ENCODE peak calls at places on chromosomes 7 and 10, in ten cellular contexts. I, E, L, B, K, J, S, Z, C and V are unnamed samples.

GRCh38 chr10:127013251-127013656 is 108.0 kb downstream of the DOCK1 start:
- DNase-seq in I (no peak), E (no peak), L (peak), B (peak), K (no peak), J (peak), S (no peak), Z (no peak), C (no peak), V (no peak)

GRCh38 chr7:32298403-32299132 is 191.6 kb downstream of the LSM5 start:
- DNase-seq in I (no peak), E (no peak), L (no peak), B (no peak), K (no peak), J (no peak), S (no peak), Z (no peak), C (no peak), V (no peak)

GRCh38 chr10:75531571-75532031 is 100.2 kb downstream of the LRMDA start:
- DNase-seq in I (no peak), E (no peak), L (no peak), B (no peak), K (no peak), J (peak), S (no peak), Z (no peak), C (no peak), V (no peak)

GRCh38 chr10:118594392-118595063 is 920 bp downstream of the PRLHR start:
- DNase-seq in I (peak), E (no peak), L (peak), B (no peak), K (no peak), J (no peak), S (no peak), Z (no peak), C (peak), V (no peak)

GRCh38 chr10:6738464-6738824 is 158.4 kb upstream of the PRKCQ start:
- DNase-seq in I (no peak), E (no peak), L (no peak), B (no peak), K (no peak), J (no peak), S (no peak), Z (no peak), C (no peak), V (no peak)

GRCh38 chr10:10973310-10973709 is 44.4 kb upstream of the CELF2 start:
- DNase-seq in I (no peak), E (no peak), L (no peak), B (no peak), K (no peak), J (no peak), S (no peak), Z (no peak), C (no peak), V (no peak)

GRCh38 chr7:50196719-50197118 is 103.7 kb upstream of the ZPBP start:
- DNase-seq in I (no peak), E (no peak), L (no peak), B (no peak), K (no peak), J (no peak), S (no peak), Z (no peak), C (no peak), V (no peak)

GRCh38 chr7:42597296-42597695 is 314.6 kb downstream of the C7orf25 start:
- DNase-seq in I (no peak), E (no peak), L (no peak), B (no peak), K (no peak), J (no peak), S (no peak), Z (no peak), C (no peak), V (no peak)

GRCh38 chr7:101905203-101905865 is 87.9 kb downstream of the CUX1 start:
- DNase-seq in I (no peak), E (no peak), L (no peak), B (no peak), K (no peak), J (no peak), S (no peak), Z (no peak), C (no peak), V (no peak)

GRCh38 chr7:142303650-142304049 is 45.8 kb upstream of the PRSS58 start:
- DNase-seq in I (no peak), E (no peak), L (peak), B (no peak), K (no peak), J (peak), S (no peak), Z (no peak), C (no peak), V (no peak)

GRCh38 chr7:108001759-108002725 is 919 bp downstream of the LAMB1 start:
- DNase-seq in I (no peak), E (no peak), L (no peak), B (peak), K (no peak), J (no peak), S (no peak), Z (no peak), C (peak), V (peak)

GRCh38 chr10:52314822-52315552 is 906 bp downstream of the DKK1 start:
- DNase-seq in I (no peak), E (no peak), L (no peak), B (no peak), K (no peak), J (peak), S (no peak), Z (no peak), C (peak), V (no peak)

GRCh38 chr7:100600222-100601038 is 1.7 kb upstream of the PCOLCE start:
- DNase-seq in I (no peak), E (no peak), L (no peak), B (no peak), K (no peak), J (no peak), S (no peak), Z (no peak), C (no peak), V (no peak)

GRCh38 chr10:21406595-21407218 is 118.8 kb downstream of the SKIDA1 start:
- DNase-seq in I (no peak), E (no peak), L (no peak), B (no peak), K (no peak), J (no peak), S (no peak), Z (no peak), C (peak), V (no peak)

GRCh38 chr7:83524286-83525075 is 124.5 kb downstream of the SEMA3E start:
- DNase-seq in I (no peak), E (no peak), L (no peak), B (no peak), K (no peak), J (peak), S (no peak), Z (no peak), C (no peak), V (no peak)

GRCh38 chr10:103193107-103193819 is at the start of gene NT5C2:
- DNase-seq in I (peak), E (no peak), L (peak), B (peak), K (peak), J (peak), S (no peak), Z (no peak), C (peak), V (peak)

GRCh38 chr10:103969857-103970627 is 3.1 kb downstream of the SLK start:
- DNase-seq in I (no peak), E (no peak), L (no peak), B (no peak), K (no peak), J (no peak), S (no peak), Z (no peak), C (no peak), V (no peak)

GRCh38 chr10:101273330-101273729 is 44.1 kb upstream of the LBX1 start:
- DNase-seq in I (no peak), E (no peak), L (no peak), B (no peak), K (no peak), J (no peak), S (no peak), Z (no peak), C (peak), V (no peak)

GRCh38 chr7:47351233-47352154 is 230.4 kb downstream of the TNS3 start:
- DNase-seq in I (no peak), E (no peak), L (no peak), B (peak), K (no peak), J (no peak), S (no peak), Z (no peak), C (no peak), V (no peak)

GRCh38 chr7:140231779-140232491 is 55.2 kb upstream of the KDM7A start:
- DNase-seq in I (no peak), E (no peak), L (peak), B (peak), K (no peak), J (peak), S (no peak), Z (no peak), C (no peak), V (no peak)

GRCh38 chr7:82629583-82629982 is 186.0 kb upstream of the CACNA2D1 start:
- DNase-seq in I (no peak), E (no peak), L (no peak), B (no peak), K (no peak), J (no peak), S (no peak), Z (no peak), C (no peak), V (no peak)

GRCh38 chr10:101094113-101094512 is 32.3 kb downstream of the KAZALD1 start:
- DNase-seq in I (no peak), E (no peak), L (no peak), B (no peak), K (no peak), J (no peak), S (no peak), Z (no peak), C (no peak), V (no peak)

GRCh38 chr7:158273138-158273651 is 314.4 kb downstream of the PTPRN2 start:
- DNase-seq in I (no peak), E (no peak), L (no peak), B (peak), K (peak), J (no peak), S (no peak), Z (no peak), C (no peak), V (peak)

GRCh38 chr7:148611692-148612091 is 21.1 kb downstream of the C7orf33 start:
- DNase-seq in I (no peak), E (no peak), L (no peak), B (no peak), K (no peak), J (no peak), S (no peak), Z (no peak), C (no peak), V (no peak)

GRCh38 chr7:51295435-51296269 is 21.0 kb downstream of the COBL start:
- DNase-seq in I (no peak), E (no peak), L (peak), B (no peak), K (no peak), J (peak), S (no peak), Z (no peak), C (no peak), V (no peak)

GRCh38 chr10:15898046-15898445 is 37.7 kb upstream of the MINDY3 start:
- DNase-seq in I (no peak), E (peak), L (no peak), B (no peak), K (no peak), J (peak), S (no peak), Z (no peak), C (peak), V (no peak)

GRCh38 chr10:126595160-126595559 is 75.3 kb downstream of the C10orf90 start:
- DNase-seq in I (no peak), E (no peak), L (no peak), B (no peak), K (no peak), J (no peak), S (no peak), Z (no peak), C (no peak), V (no peak)

GRCh38 chr10:30027057-30028005 is 32.1 kb downstream of the JCAD start:
- DNase-seq in I (peak), E (no peak), L (peak), B (peak), K (no peak), J (peak), S (no peak), Z (no peak), C (no peak), V (peak)

GRCh38 chr7:28671526-28671925 is 259.2 kb downstream of the CREB5 start:
- DNase-seq in I (no peak), E (no peak), L (no peak), B (no peak), K (no peak), J (no peak), S (no peak), Z (no peak), C (no peak), V (no peak)

GRCh38 chr10:5404188-5405041 is at the start of gene TUBAL3:
- DNase-seq in I (no peak), E (no peak), L (peak), B (peak), K (no peak), J (peak), S (no peak), Z (no peak), C (no peak), V (no peak)

GRCh38 chr10:52256832-52257691 is 57.0 kb upstream of the DKK1 start:
- DNase-seq in I (no peak), E (no peak), L (peak), B (no peak), K (no peak), J (peak), S (no peak), Z (no peak), C (no peak), V (no peak)

GRCh38 chr10:72073677-72074412 is 14.5 kb downstream of the SPOCK2 start:
- DNase-seq in I (no peak), E (no peak), L (no peak), B (peak), K (no peak), J (no peak), S (no peak), Z (no peak), C (no peak), V (no peak)

GRCh38 chr10:30579554-30579953 is 50.0 kb downstream of the LYZL2 start:
- DNase-seq in I (no peak), E (no peak), L (no peak), B (no peak), K (no peak), J (no peak), S (no peak), Z (no peak), C (no peak), V (no peak)

DNA sequence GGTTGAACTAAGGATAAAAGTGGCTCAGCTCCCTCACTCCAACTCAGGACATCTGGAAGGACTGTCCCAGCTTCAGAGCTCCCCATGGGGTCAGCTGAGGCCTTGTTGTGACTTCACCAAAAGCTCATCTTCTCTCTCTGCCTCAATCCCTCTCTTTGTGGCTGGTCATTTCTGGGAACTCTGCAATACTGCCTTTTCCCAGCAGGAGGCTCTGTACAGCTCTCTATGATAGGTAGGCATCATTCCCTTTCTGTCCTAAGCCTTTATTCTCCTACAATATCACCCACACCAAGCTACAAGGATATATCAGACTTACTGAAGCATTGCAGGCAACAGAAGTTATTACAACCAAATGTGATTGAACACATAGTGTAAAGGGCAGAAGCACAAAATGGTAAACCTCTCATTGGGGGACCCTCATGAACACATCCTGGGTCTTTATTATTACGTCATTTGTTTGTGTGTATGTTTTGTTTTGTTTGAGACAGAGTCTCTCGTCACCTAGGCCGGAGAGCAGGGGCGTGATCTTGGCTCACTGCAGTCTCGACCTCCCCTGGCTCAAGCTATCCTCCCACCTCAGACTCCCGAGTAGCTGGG is 36.7 kb upstream of the PRPS1L1 start:
- DNase-seq in I (no peak), E (peak), L (peak), B (no peak), K (no peak), J (peak), S (peak), Z (no peak), C (peak), V (no peak)
- TF ChIP-seq CTCF in I (peak), E (peak), L (peak), B (no peak), K (peak), J (peak), S (peak), Z (peak), C (peak), V (no peak)

GRCh38 chr10:35136263-35136815 is 9.7 kb downstream of the CREM start:
- DNase-seq in I (no peak), E (no peak), L (no peak), B (no peak), K (no peak), J (no peak), S (no peak), Z (no peak), C (no peak), V (no peak)
- H3K4me3 ChIP-seq in I (no peak), E (no peak), L (no peak), B (no peak), K (no peak), J (no peak), S (no peak), Z (no peak), C (no peak), V (no peak)

GRCh38 chr10:92757066-92757716 is 67.4 kb downstream of the HHEX start:
- DNase-seq in I (peak), E (peak), L (peak), B (peak), K (peak), J (peak), S (no peak), Z (peak), C (peak), V (peak)
- TF ChIP-seq CTCF in I (no peak), E (no peak), L (no peak), B (peak), K (peak), J (no peak), S (no peak), Z (peak), C (no peak), V (no peak)

GRCh38 chr10:69338133-69338456 is 59.8 kb downstream of the HK1 start:
- DNase-seq in I (no peak), E (no peak), L (no peak), B (peak), K (no peak), J (no peak), S (no peak), Z (no peak), C (no peak), V (no peak)

GRCh38 chr10:69335613-69336012 is 57.3 kb downstream of the HK1 start:
- DNase-seq in I (no peak), E (no peak), L (no peak), B (no peak), K (no peak), J (no peak), S (no peak), Z (no peak), C (no peak), V (no peak)

GRCh38 chr10:69335063-69335587 is 56.8 kb downstream of the HK1 start:
- DNase-seq in I (peak), E (no peak), L (no peak), B (no peak), K (peak), J (no peak), S (no peak), Z (no peak), C (no peak), V (peak)

GRCh38 chr10:69337312-69338132 is 59.2 kb downstream of the HK1 start:
- DNase-seq in I (no peak), E (peak), L (no peak), B (peak), K (peak), J (no peak), S (no peak), Z (peak), C (peak), V (no peak)

DNA sequence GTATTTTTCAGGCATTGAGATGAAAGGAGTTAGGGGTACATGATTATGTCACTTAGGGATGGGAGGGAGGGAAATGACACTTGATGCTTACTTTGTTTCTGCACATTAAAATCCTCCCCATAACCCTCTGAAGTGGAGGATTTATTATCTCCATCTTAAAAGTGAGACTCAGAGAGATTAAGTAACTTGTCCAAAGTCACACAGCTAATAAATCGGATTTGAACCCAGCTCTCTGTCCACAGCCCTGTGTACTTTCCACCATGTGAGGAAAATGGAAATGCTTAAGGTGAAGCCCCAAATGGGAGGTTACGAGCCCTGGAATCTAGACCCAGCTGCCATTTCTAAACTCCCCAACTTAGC is 58.6 kb downstream of the HK1 start:
- DNase-seq in I (no peak), E (no peak), L (no peak), B (no peak), K (no peak), J (no peak), S (no peak), Z (no peak), C (no peak), V (no peak)
- H3K4me3 ChIP-seq in I (no peak), E (no peak), L (no peak), B (no peak), K (no peak), J (no peak), S (no peak), Z (no peak), C (no peak), V (no peak)

DNA sequence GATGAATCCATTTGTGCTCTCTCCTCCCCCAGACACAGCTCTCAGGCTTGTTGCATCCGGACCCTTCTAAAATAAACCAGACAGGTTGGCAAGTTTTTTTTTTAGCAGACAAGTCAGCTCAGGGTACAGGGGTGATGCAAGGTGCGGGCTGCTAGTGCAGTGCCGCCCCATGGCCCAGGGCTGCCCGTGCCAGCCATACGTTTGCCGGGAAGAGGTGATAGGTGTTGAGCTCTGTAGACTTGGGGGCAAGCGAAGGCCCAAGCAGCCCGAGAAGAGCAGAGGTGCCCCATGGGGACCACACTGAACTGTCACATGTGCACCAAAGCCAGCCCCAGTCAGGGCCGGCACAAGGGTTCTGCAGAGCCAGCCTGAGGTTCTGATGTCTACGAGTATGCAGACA is 57.1 kb upstream of the PDSS1 start:
- DNase-seq in I (no peak), E (no peak), L (no peak), B (no peak), K (no peak), J (no peak), S (no peak), Z (no peak), C (no peak), V (no peak)
- TF ChIP-seq CTCF in I (no peak), E (no peak), L (no peak), B (no peak), K (no peak), J (no peak), S (no peak), Z (no peak), C (no peak), V (no peak)

DNA sequence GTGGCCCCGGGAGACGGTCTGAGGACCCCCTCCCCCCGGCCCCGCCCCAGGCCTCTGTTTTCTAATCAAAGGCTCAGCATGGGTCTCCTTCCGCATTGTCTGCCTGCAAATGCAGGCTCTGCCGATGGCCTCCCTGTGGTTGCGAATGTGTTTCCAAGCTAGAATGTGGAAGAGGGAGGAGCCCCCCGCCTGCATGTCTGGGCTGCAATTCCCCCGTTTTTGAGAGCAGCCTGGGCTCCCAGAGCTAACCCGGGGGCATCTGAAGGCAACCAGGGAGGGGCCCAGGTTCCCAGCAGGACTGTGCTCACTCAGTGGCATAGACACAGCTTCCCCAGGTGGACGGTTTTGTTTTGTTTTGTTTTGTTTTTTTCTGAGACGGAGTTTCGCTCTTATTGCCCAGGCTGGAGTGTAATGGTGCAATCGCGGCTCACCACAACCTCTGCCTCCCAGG is 223.8 kb upstream of the PPP2R2D start:
- DNase-seq in I (no peak), E (no peak), L (no peak), B (peak), K (no peak), J (no peak), S (no peak), Z (no peak), C (no peak), V (no peak)
- H3K4me3 ChIP-seq in I (no peak), E (no peak), L (no peak), B (no peak), K (no peak), J (no peak), S (no peak), Z (no peak), C (no peak), V (no peak)

GRCh38 chr7:98291717-98292116 is 10.2 kb downstream of the BRI3 start:
- DNase-seq in I (no peak), E (no peak), L (no peak), B (no peak), K (no peak), J (no peak), S (no peak), Z (no peak), C (no peak), V (no peak)
- TF ChIP-seq CTCF in I (no peak), E (no peak), L (no peak), B (no peak), K (no peak), J (peak), S (peak), Z (peak), C (peak), V (no peak)

GRCh38 chr10:110398419-110399162 is 93.9 kb upstream of the SMNDC1 start:
- DNase-seq in I (peak), E (peak), L (peak), B (peak), K (peak), J (peak), S (peak), Z (peak), C (peak), V (no peak)
- H3K4me3 ChIP-seq in I (no peak), E (no peak), L (no peak), B (no peak), K (no peak), J (peak), S (no peak), Z (no peak), C (peak), V (no peak)